ENCODE peak calls at places on chromosome 20, in ten cellular contexts. E is thoracic aorta, F is aorta, O is right cardiac atrium, Q is mammary epithelial cell, M is dorsolateral prefrontal cortex, U is suprapubic skin, B is left lung, D is left ventricle myocardium inferior, A is brain microvascular endothelial cell. J is an unnamed sample.

GRCh38 chr20:35005463-35005961 is 49.8 kb downstream of the MYH7B start:
- DNase-seq in Q (no peak), D (no peak), E (no peak), F (peak; percentile 31), O (no peak), M (peak; percentile 22), U (peak; percentile 43), B (peak; percentile 25), A (no peak), J (no peak)

GRCh38 chr20:1209447-1210387 is 6.5 kb downstream of the C20orf202 start:
- DNase-seq in O (no peak), M (no peak), A (no peak), B (no peak), U (no peak), F (no peak), E (no peak), D (no peak), Q (no peak), J (no peak)

GRCh38 chr20:49276895-49277785 is 717 bp downstream of the ZNFX1 start:
- DNase-seq in E (no peak), B (peak; percentile 54), M (no peak), A (no peak), O (peak; percentile 49), U (peak; percentile 80), D (peak; percentile 24), F (peak; percentile 69), Q (no peak), J (no peak)

GRCh38 chr20:49275634-49276033 is 2.2 kb downstream of the ZNFX1 start:
- DNase-seq in F (no peak), B (no peak), Q (peak; percentile 82), U (no peak), A (no peak), E (no peak), O (no peak), D (no peak), M (no peak), J (no peak)

GRCh38 chr20:1676650-1677049 is 19.1 kb upstream of the SIRPG start:
- DNase-seq in D (no peak), E (no peak), O (no peak), B (no peak), U (no peak), M (no peak), F (no peak), A (no peak), Q (no peak), J (no peak)

GRCh38 chr20:7772376-7772775 is 167.9 kb downstream of the HAO1 start:
- DNase-seq in F (no peak), B (no peak), D (peak; percentile 15), E (no peak), A (peak; percentile 4), M (no peak), O (no peak), U (no peak), Q (peak; percentile 95), J (no peak)

GRCh38 chr20:35279040-35279439 is 1.1 kb upstream of the MMP24OS start:
- DNase-seq in O (no peak), B (no peak), E (no peak), A (no peak), F (no peak), Q (peak; percentile 75), U (no peak), M (no peak), D (no peak), J (no peak)

GRCh38 chr20:45183084-45183483 is 8.4 kb downstream of the PI3 start:
- DNase-seq in D (no peak), E (no peak), U (no peak), M (no peak), A (no peak), F (no peak), O (no peak), B (no peak), Q (no peak), J (no peak)

GRCh38 chr20:62252342-62252966 is 14.1 kb downstream of the OSBPL2 start:
- DNase-seq in O (no peak), B (no peak), U (no peak), Q (peak; percentile 64), E (no peak), M (no peak), A (no peak), F (no peak), D (no peak), J (no peak)

GRCh38 chr20:38728911-38729642 is 4.8 kb downstream of the SLC32A1 start:
- DNase-seq in A (no peak), D (no peak), F (no peak), O (no peak), M (no peak), E (no peak), U (no peak), B (no peak), Q (no peak), J (peak; percentile 51)

GRCh38 chr20:24951536-24952047 is 2.5 kb downstream of the CST7 start:
- DNase-seq in E (no peak), M (no peak), A (no peak), F (no peak), Q (no peak), O (no peak), B (no peak), D (no peak), U (no peak), J (no peak)

DNA sequence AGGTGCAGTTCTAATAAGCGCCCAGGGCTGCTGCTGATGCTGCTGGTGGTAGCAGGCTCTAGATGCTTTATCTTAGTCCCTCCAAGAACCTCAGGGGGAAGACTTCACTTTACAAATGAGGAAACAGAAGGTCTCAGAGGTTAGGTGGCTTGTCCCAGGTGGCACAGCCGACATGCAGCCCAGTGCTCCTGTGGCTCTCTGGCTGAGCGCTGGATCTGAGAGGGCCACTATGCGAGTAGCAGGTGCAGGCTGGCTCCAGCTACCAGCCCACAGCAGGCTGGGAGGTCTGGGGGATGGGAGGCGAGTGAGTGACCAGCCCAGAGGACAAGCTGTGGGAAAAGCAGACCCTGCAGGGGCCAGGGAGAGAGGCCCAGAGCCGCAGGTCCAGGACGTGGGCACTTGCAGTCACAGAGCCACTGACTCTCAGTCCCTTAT is 90.9 kb downstream of the PRND start:
- DNase-seq in Q (no peak), U (no peak), B (no peak), E (no peak), M (no peak), O (no peak), D (no peak), A (no peak), F (no peak), J (no peak)
- H3K4me3 ChIP-seq in Q (no peak overlapping the region), U (no peak overlapping the region), B (peak overlapping the region; percentile 32), E (no peak overlapping the region), M (peak overlapping the region; percentile 26), O (no peak overlapping the region), D (no peak overlapping the region), A (no peak overlapping the region), F (no peak overlapping the region), J (no peak overlapping the region)

DNA sequence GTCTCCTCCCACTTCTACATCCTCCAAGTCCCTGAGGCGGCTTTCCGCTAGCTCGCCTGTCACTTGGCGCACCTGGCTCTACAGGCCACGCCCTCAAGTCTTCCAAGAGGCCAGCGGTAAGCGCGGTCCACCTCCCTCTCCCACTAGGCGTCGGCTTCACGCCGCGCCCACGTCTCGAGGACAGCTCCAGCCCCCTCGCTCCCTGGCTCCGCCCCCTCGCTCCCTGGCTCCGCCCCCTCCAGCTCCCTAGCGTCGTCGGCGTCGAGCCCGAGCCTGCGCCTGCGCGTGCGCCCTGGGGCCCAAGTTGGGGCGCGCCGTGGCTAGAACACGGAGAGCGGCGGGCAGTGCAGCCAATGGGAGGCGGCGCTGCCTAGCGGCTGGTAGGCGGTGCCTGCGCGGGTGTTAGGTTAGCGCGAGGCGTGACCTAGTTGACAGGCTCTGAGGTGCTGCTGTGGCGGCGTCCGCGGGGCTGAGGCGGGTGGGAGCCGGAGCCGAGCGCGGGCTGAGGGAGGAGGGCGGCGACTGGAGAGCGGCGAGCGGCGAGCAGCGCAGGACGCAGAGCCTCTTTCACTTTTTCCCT is at the start of gene MACROD2:
- DNase-seq in U (peak; percentile 94), E (peak; percentile 34), D (peak; percentile 82), B (peak; percentile 92), O (peak; percentile 94), A (peak; percentile 86), M (peak; percentile 90), Q (peak; percentile 97), F (peak; percentile 92), J (peak; percentile 96)
- H3K4me3 ChIP-seq in U (peak within 1 kb of the TSS; percentile 66), E (peak within 1 kb of the TSS; percentile 75), D (peak within 1 kb of the TSS; percentile 76), B (peak within 1 kb of the TSS; percentile 57), O (peak within 1 kb of the TSS; percentile 63), A (peak within 1 kb of the TSS; percentile 66), M (peak within 1 kb of the TSS; percentile 75), Q (peak within 1 kb of the TSS; percentile 93), F (peak within 1 kb of the TSS; percentile 83), J (peak within 1 kb of the TSS; percentile 83)

DNA sequence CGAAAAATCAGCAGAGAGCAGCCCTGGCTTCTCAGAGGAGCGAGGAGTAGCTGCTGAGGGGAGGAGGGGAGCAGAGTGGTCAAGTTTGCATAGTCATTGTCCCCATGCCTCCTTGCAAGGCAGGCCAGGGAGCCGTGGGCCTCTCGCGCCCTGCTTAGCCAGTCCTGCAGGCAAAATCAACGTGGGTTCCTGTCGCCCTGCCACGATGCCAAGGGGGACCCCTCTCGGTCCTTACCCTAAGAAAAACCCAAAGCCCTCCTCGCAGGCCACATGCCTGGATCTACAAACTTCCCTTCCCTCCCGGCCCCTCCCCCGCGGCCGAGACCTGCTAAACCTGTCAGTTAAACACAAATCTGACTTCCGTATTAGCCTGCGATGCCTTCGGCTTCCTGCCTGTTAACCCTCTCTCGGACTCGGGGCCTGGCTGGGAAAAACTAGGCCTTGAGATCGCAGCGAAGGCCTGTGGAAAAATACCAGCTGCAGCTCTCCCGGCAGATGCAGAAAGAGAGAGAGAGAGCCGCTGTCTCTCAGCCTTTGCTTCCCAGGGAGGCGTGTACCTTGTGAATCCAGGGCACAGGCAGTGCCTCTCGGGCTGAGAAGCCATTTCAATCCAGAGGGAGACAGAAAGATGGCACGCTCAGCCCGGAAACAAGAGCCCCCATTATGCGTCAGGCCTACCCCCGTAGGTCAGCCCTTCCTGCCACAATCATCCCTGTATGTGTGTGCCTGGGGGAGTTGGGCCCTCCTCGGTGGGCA is 975 bp upstream of the ZMYND8 start:
- DNase-seq in D (peak; percentile 78), F (peak; percentile 87), M (peak; percentile 89), O (peak; percentile 81), U (peak; percentile 92), A (peak; percentile 90), Q (peak; percentile 78), B (peak; percentile 89), E (peak; percentile 33), J (peak; percentile 93)
- H3K4me3 ChIP-seq in D (peak overlapping the region; percentile 35), F (no peak overlapping the region), M (peak overlapping the region; percentile 64), O (no peak overlapping the region), U (peak overlapping the region; percentile 11), A (no peak overlapping the region), Q (no peak overlapping the region), B (peak overlapping the region; percentile 26), E (peak overlapping the region; percentile 24), J (peak overlapping the region; percentile 35)

DNA sequence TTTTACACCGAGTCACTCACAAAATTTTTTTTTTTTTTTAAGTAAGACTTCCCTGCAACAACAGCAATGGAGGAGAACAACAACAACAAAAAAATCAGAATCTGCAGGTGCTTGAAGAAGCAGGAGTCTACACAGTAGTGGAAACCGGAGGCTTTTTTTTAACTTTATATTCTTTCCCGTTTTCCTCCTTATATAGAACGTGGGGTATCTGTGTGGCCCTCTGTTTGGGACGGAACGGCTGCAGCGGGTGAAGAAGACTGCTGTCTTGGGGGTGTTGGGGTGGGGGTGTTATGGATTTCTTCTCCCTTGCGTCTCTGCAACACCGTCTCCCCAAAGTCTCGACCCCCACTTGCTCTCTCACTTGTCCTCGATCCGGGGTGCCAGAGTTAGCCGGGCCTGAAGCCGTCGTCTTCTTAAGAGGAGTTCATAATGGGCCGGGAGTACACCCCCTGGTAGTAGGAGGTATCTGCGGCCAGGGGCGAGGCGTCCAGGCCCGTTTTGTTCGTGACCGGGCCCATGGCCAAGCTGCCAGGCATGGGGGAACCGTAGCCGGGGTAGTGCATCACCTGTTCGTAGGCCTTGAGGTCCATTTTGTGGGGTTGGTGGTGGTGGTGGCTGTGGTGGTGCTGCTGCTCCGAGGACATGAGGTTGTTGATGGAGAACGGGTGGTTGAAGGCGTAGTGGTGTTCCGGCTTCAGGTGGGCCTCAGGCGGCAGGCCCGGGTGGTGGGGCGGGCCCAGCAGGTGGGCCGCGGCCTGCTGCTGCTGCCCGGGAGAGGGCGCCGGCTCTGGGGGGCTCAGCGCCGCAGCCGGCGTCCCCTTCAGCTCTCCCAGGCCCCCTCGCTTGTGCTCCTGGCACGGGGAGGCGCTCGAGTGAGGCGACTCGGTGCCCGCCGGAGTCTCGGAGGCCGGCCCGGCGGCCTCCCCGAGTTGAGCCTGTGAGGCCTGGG is 2.7 kb downstream of the FOXA2 start:
- DNase-seq in A (no peak), E (no peak), M (no peak), Q (no peak), F (no peak), B (no peak), U (no peak), O (no peak), D (no peak), J (no peak)
- H3K4me3 ChIP-seq in A (no peak overlapping the region), E (peak overlapping the region; percentile 19), M (no peak overlapping the region), Q (no peak overlapping the region), F (no peak overlapping the region), B (peak overlapping the region; percentile 41), U (no peak overlapping the region), O (no peak overlapping the region), D (peak overlapping the region; percentile 41), J (no peak overlapping the region)